ENCODE peak calls at places on chromosomes 5 and 9, in eight cellular contexts. One of them, this sample, is unnamed.

GRCh38 chr5:87885727-87886126 is 382.9 kb downstream of the TMEM161B start:
- DNase-seq in frontal cortex: no peak
- DNase-seq in fibroblast of lung: peak; percentile 8
- DNase-seq in psoas muscle: no peak
- DNase-seq in skeletal muscle cell: no peak
- DNase-seq in activated CD8-positive, alpha-beta T cell treated with anti-CD3 and anti-CD28 coated beads for 36 hours: no peak
- DNase-seq in SW 1271: no peak
- DNase-seq in HFFc6: no peak
- DNase-seq in this sample: no peak

GRCh38 chr9:126805546-126806262 is 864 bp downstream of the ZBTB43 start:
- DNase-seq in SW 1271: peak; percentile 70
- DNase-seq in skeletal muscle cell: peak; percentile 90
- DNase-seq in activated CD8-positive, alpha-beta T cell treated with anti-CD3 and anti-CD28 coated beads for 36 hours: peak; percentile 95
- DNase-seq in HFFc6: peak; percentile 63
- DNase-seq in psoas muscle: peak; percentile 83
- DNase-seq in frontal cortex: no peak
- DNase-seq in fibroblast of lung: peak; percentile 43
- DNase-seq in this sample: no peak

GRCh38 chr5:1772634-1773033 is 27.0 kb downstream of the MRPL36 start:
- DNase-seq in frontal cortex: no peak
- DNase-seq in HFFc6: peak; percentile 61
- DNase-seq in activated CD8-positive, alpha-beta T cell treated with anti-CD3 and anti-CD28 coated beads for 36 hours: no peak
- DNase-seq in skeletal muscle cell: peak; percentile 14
- DNase-seq in SW 1271: no peak
- DNase-seq in fibroblast of lung: peak; percentile 51
- DNase-seq in psoas muscle: no peak
- DNase-seq in this sample: peak; percentile 10

GRCh38 chr5:55234171-55234700 is 828 bp upstream of the CCNO start:
- DNase-seq in fibroblast of lung: peak; percentile 25
- DNase-seq in frontal cortex: peak; percentile 16
- DNase-seq in SW 1271: no peak
- DNase-seq in HFFc6: peak; percentile 12
- DNase-seq in skeletal muscle cell: no peak
- DNase-seq in activated CD8-positive, alpha-beta T cell treated with anti-CD3 and anti-CD28 coated beads for 36 hours: no peak
- DNase-seq in psoas muscle: no peak
- DNase-seq in this sample: no peak

GRCh38 chr5:40446910-40447309 is 232.8 kb upstream of the PTGER4 start:
- DNase-seq in frontal cortex: no peak
- DNase-seq in HFFc6: peak; percentile 68
- DNase-seq in psoas muscle: no peak
- DNase-seq in activated CD8-positive, alpha-beta T cell treated with anti-CD3 and anti-CD28 coated beads for 36 hours: no peak
- DNase-seq in fibroblast of lung: peak; percentile 61
- DNase-seq in SW 1271: no peak
- DNase-seq in skeletal muscle cell: peak; percentile 75
- DNase-seq in this sample: no peak

GRCh38 chr9:90970603-90971002 is 169.0 kb downstream of the SYK start:
- DNase-seq in skeletal muscle cell: no peak
- DNase-seq in SW 1271: no peak
- DNase-seq in frontal cortex: no peak
- DNase-seq in activated CD8-positive, alpha-beta T cell treated with anti-CD3 and anti-CD28 coated beads for 36 hours: no peak
- DNase-seq in fibroblast of lung: peak; percentile 75
- DNase-seq in psoas muscle: no peak
- DNase-seq in HFFc6: no peak
- DNase-seq in this sample: no peak

GRCh38 chr5:56328753-56329560 is 95.8 kb upstream of the ANKRD55 start:
- DNase-seq in SW 1271: peak; percentile 16
- DNase-seq in HFFc6: no peak
- DNase-seq in fibroblast of lung: peak; percentile 72
- DNase-seq in psoas muscle: no peak
- DNase-seq in skeletal muscle cell: no peak
- DNase-seq in activated CD8-positive, alpha-beta T cell treated with anti-CD3 and anti-CD28 coated beads for 36 hours: peak; percentile 72
- DNase-seq in frontal cortex: no peak
- DNase-seq in this sample: no peak

GRCh38 chr9:109574061-109574882 is 76.2 kb upstream of the PTPN3 start:
- DNase-seq in psoas muscle: no peak
- DNase-seq in SW 1271: peak; percentile 21
- DNase-seq in frontal cortex: peak; percentile 36
- DNase-seq in activated CD8-positive, alpha-beta T cell treated with anti-CD3 and anti-CD28 coated beads for 36 hours: peak; percentile 28
- DNase-seq in fibroblast of lung: peak; percentile 51
- DNase-seq in skeletal muscle cell: peak; percentile 10
- DNase-seq in HFFc6: peak; percentile 65
- DNase-seq in this sample: peak; percentile 3

GRCh38 chr9:116888066-116888465 is 201.0 kb downstream of the TRIM32 start:
- DNase-seq in skeletal muscle cell: no peak
- DNase-seq in activated CD8-positive, alpha-beta T cell treated with anti-CD3 and anti-CD28 coated beads for 36 hours: no peak
- DNase-seq in fibroblast of lung: no peak
- DNase-seq in SW 1271: no peak
- DNase-seq in HFFc6: no peak
- DNase-seq in frontal cortex: no peak
- DNase-seq in psoas muscle: no peak
- DNase-seq in this sample: no peak

GRCh38 chr5:72246954-72247442 is 73.0 kb downstream of the MRPS27 start:
- DNase-seq in psoas muscle: no peak
- DNase-seq in activated CD8-positive, alpha-beta T cell treated with anti-CD3 and anti-CD28 coated beads for 36 hours: no peak
- DNase-seq in skeletal muscle cell: no peak
- DNase-seq in SW 1271: no peak
- DNase-seq in HFFc6: peak; percentile 28
- DNase-seq in frontal cortex: no peak
- DNase-seq in fibroblast of lung: peak; percentile 80
- DNase-seq in this sample: no peak

GRCh38 chr9:135214054-135214640 is 126.7 kb downstream of the OLFM1 start:
- DNase-seq in fibroblast of lung: no peak
- DNase-seq in activated CD8-positive, alpha-beta T cell treated with anti-CD3 and anti-CD28 coated beads for 36 hours: no peak
- DNase-seq in psoas muscle: no peak
- DNase-seq in HFFc6: no peak
- DNase-seq in SW 1271: no peak
- DNase-seq in skeletal muscle cell: no peak
- DNase-seq in frontal cortex: no peak
- DNase-seq in this sample: no peak

GRCh38 chr9:124020520-124021384 is 9.2 kb downstream of the LHX2 start:
- DNase-seq in psoas muscle: no peak
- DNase-seq in skeletal muscle cell: no peak
- DNase-seq in HFFc6: no peak
- DNase-seq in activated CD8-positive, alpha-beta T cell treated with anti-CD3 and anti-CD28 coated beads for 36 hours: no peak
- DNase-seq in frontal cortex: no peak
- DNase-seq in SW 1271: no peak
- DNase-seq in fibroblast of lung: no peak
- DNase-seq in this sample: no peak

GRCh38 chr9:109314011-109314531 is 6.8 kb downstream of the EPB41L4B start:
- DNase-seq in skeletal muscle cell: no peak
- DNase-seq in frontal cortex: no peak
- DNase-seq in fibroblast of lung: no peak
- DNase-seq in HFFc6: no peak
- DNase-seq in activated CD8-positive, alpha-beta T cell treated with anti-CD3 and anti-CD28 coated beads for 36 hours: no peak
- DNase-seq in psoas muscle: no peak
- DNase-seq in SW 1271: no peak
- DNase-seq in this sample: no peak

GRCh38 chr9:128339761-128340690 is at the start of gene SLC27A4:
- DNase-seq in skeletal muscle cell: no peak
- DNase-seq in fibroblast of lung: peak; percentile 78
- DNase-seq in HFFc6: peak; percentile 72
- DNase-seq in activated CD8-positive, alpha-beta T cell treated with anti-CD3 and anti-CD28 coated beads for 36 hours: peak; percentile 77
- DNase-seq in psoas muscle: peak; percentile 80
- DNase-seq in frontal cortex: peak; percentile 87
- DNase-seq in SW 1271: peak; percentile 50
- DNase-seq in this sample: no peak

GRCh38 chr5:149238540-149238939 is 33.1 kb upstream of the AFAP1L1 start:
- DNase-seq in skeletal muscle cell: no peak
- DNase-seq in frontal cortex: peak; percentile 30
- DNase-seq in HFFc6: peak; percentile 7
- DNase-seq in SW 1271: no peak
- DNase-seq in psoas muscle: no peak
- DNase-seq in activated CD8-positive, alpha-beta T cell treated with anti-CD3 and anti-CD28 coated beads for 36 hours: no peak
- DNase-seq in fibroblast of lung: no peak
- DNase-seq in this sample: no peak

GRCh38 chr5:14405267-14405666 is 176.3 kb upstream of the OTULINL start:
- DNase-seq in HFFc6: no peak
- DNase-seq in frontal cortex: no peak
- DNase-seq in psoas muscle: no peak
- DNase-seq in fibroblast of lung: peak; percentile 62
- DNase-seq in skeletal muscle cell: no peak
- DNase-seq in activated CD8-positive, alpha-beta T cell treated with anti-CD3 and anti-CD28 coated beads for 36 hours: no peak
- DNase-seq in SW 1271: no peak
- DNase-seq in this sample: no peak

GRCh38 chr9:91777437-91777836 is 172.6 kb downstream of the ROR2 start:
- DNase-seq in activated CD8-positive, alpha-beta T cell treated with anti-CD3 and anti-CD28 coated beads for 36 hours: no peak
- DNase-seq in psoas muscle: no peak
- DNase-seq in fibroblast of lung: peak; percentile 78
- DNase-seq in SW 1271: no peak
- DNase-seq in HFFc6: peak; percentile 28
- DNase-seq in frontal cortex: no peak
- DNase-seq in skeletal muscle cell: peak; percentile 53
- DNase-seq in this sample: peak; percentile 37

GRCh38 chr9:77897292-77897691 is 134.3 kb downstream of the GNAQ start:
- DNase-seq in fibroblast of lung: peak; percentile 17
- DNase-seq in skeletal muscle cell: no peak
- DNase-seq in SW 1271: no peak
- DNase-seq in HFFc6: no peak
- DNase-seq in psoas muscle: no peak
- DNase-seq in frontal cortex: no peak
- DNase-seq in activated CD8-positive, alpha-beta T cell treated with anti-CD3 and anti-CD28 coated beads for 36 hours: no peak
- DNase-seq in this sample: no peak

GRCh38 chr9:90964101-90965020 is 162.7 kb downstream of the SYK start:
- DNase-seq in skeletal muscle cell: no peak
- DNase-seq in frontal cortex: no peak
- DNase-seq in psoas muscle: no peak
- DNase-seq in fibroblast of lung: no peak
- DNase-seq in activated CD8-positive, alpha-beta T cell treated with anti-CD3 and anti-CD28 coated beads for 36 hours: peak; percentile 49
- DNase-seq in HFFc6: no peak
- DNase-seq in SW 1271: no peak
- DNase-seq in this sample: no peak

GRCh38 chr5:69217154-69217731 is 17.4 kb upstream of the CDK7 start:
- DNase-seq in SW 1271: no peak
- DNase-seq in activated CD8-positive, alpha-beta T cell treated with anti-CD3 and anti-CD28 coated beads for 36 hours: peak; percentile 98
- DNase-seq in skeletal muscle cell: no peak
- DNase-seq in psoas muscle: no peak
- DNase-seq in frontal cortex: peak; percentile 99
- DNase-seq in HFFc6: no peak
- DNase-seq in fibroblast of lung: no peak
- DNase-seq in this sample: no peak

GRCh38 chr9:99365233-99365980 is 143.3 kb downstream of the SEC61B start:
- DNase-seq in activated CD8-positive, alpha-beta T cell treated with anti-CD3 and anti-CD28 coated beads for 36 hours: no peak
- DNase-seq in fibroblast of lung: peak; percentile 58
- DNase-seq in skeletal muscle cell: no peak
- DNase-seq in HFFc6: peak; percentile 73
- DNase-seq in psoas muscle: no peak
- DNase-seq in frontal cortex: no peak
- DNase-seq in SW 1271: no peak
- DNase-seq in this sample: no peak

GRCh38 chr5:154166901-154167791 is 23.4 kb upstream of the GALNT10 start:
- DNase-seq in HFFc6: no peak
- DNase-seq in SW 1271: no peak
- DNase-seq in frontal cortex: no peak
- DNase-seq in activated CD8-positive, alpha-beta T cell treated with anti-CD3 and anti-CD28 coated beads for 36 hours: no peak
- DNase-seq in fibroblast of lung: no peak
- DNase-seq in skeletal muscle cell: no peak
- DNase-seq in psoas muscle: no peak
- DNase-seq in this sample: no peak

GRCh38 chr5:20833081-20833627 is 845.2 kb upstream of the CDH18 start:
- DNase-seq in frontal cortex: no peak
- DNase-seq in SW 1271: no peak
- DNase-seq in skeletal muscle cell: no peak
- DNase-seq in activated CD8-positive, alpha-beta T cell treated with anti-CD3 and anti-CD28 coated beads for 36 hours: no peak
- DNase-seq in fibroblast of lung: no peak
- DNase-seq in HFFc6: no peak
- DNase-seq in psoas muscle: no peak
- DNase-seq in this sample: no peak

GRCh38 chr9:81716409-81716808 is 27.1 kb upstream of the TLE1 start:
- DNase-seq in psoas muscle: no peak
- DNase-seq in fibroblast of lung: peak; percentile 41
- DNase-seq in HFFc6: peak; percentile 9
- DNase-seq in SW 1271: no peak
- DNase-seq in skeletal muscle cell: no peak
- DNase-seq in frontal cortex: no peak
- DNase-seq in activated CD8-positive, alpha-beta T cell treated with anti-CD3 and anti-CD28 coated beads for 36 hours: no peak
- DNase-seq in this sample: no peak

GRCh38 chr9:83231039-83231438 is 168.1 kb upstream of the RASEF start:
- DNase-seq in fibroblast of lung: no peak
- DNase-seq in frontal cortex: no peak
- DNase-seq in HFFc6: peak; percentile 49
- DNase-seq in SW 1271: no peak
- DNase-seq in skeletal muscle cell: no peak
- DNase-seq in activated CD8-positive, alpha-beta T cell treated with anti-CD3 and anti-CD28 coated beads for 36 hours: peak; percentile 18
- DNase-seq in psoas muscle: no peak
- DNase-seq in this sample: no peak

GRCh38 chr5:150068472-150068871 is 17.9 kb downstream of the CSF1R start:
- DNase-seq in HFFc6: no peak
- DNase-seq in SW 1271: no peak
- DNase-seq in skeletal muscle cell: no peak
- DNase-seq in frontal cortex: no peak
- DNase-seq in fibroblast of lung: no peak
- DNase-seq in activated CD8-positive, alpha-beta T cell treated with anti-CD3 and anti-CD28 coated beads for 36 hours: no peak
- DNase-seq in psoas muscle: no peak
- DNase-seq in this sample: no peak

GRCh38 chr5:138029501-138029900 is 3.4 kb downstream of the FAM13B start:
- DNase-seq in psoas muscle: no peak
- DNase-seq in SW 1271: no peak
- DNase-seq in HFFc6: no peak
- DNase-seq in fibroblast of lung: no peak
- DNase-seq in activated CD8-positive, alpha-beta T cell treated with anti-CD3 and anti-CD28 coated beads for 36 hours: no peak
- DNase-seq in frontal cortex: no peak
- DNase-seq in skeletal muscle cell: no peak
- DNase-seq in this sample: no peak

This sample was measured in AG04449.